ENCODE peak calls at places on chromosomes 4 and X, in ten cellular contexts. Q is fibroblast of lung, K is astrocyte, O is PC-3, G is A673, L is GM23248, A is PC-9, D is hepatocyte, M is H1, V is MM.1S. N is an unnamed sample.

GRCh38 chrX:23783569-23784486 is 855 bp downstream of the SAT1 start:
- DNase-seq in Q (peak), M (no peak), G (no peak), A (no peak), K (no peak), D (no peak), O (peak), L (peak), V (no peak), N (no peak)

GRCh38 chrX:38987135-38987780 is 186.0 kb downstream of the MID1IP1 start:
- DNase-seq in Q (peak), G (no peak), M (no peak), O (peak), L (no peak), K (peak), D (no peak), A (no peak), V (no peak), N (no peak)

GRCh38 chrX:122783918-122784317 is 400.2 kb upstream of the GRIA3 start:
- DNase-seq in L (no peak), M (no peak), A (no peak), O (no peak), Q (no peak), G (no peak), V (no peak), D (no peak), K (no peak), N (no peak)

GRCh38 chrX:27953161-27953560 is 28.1 kb downstream of the DCAF8L1 start:
- DNase-seq in L (no peak), D (no peak), A (no peak), G (no peak), K (no peak), Q (no peak), O (no peak), M (no peak), V (no peak), N (no peak)

GRCh38 chr4:151573945-151574344 is 165.0 kb downstream of the FHIP1A start:
- DNase-seq in L (peak), V (no peak), G (no peak), O (peak), K (no peak), M (no peak), D (peak), A (no peak), Q (no peak), N (no peak)

GRCh38 chrX:38336538-38337240 is 9.4 kb upstream of the RPGR start:
- DNase-seq in D (peak), V (no peak), K (no peak), Q (no peak), O (no peak), L (no peak), G (no peak), M (no peak), A (no peak), N (no peak)

GRCh38 chrX:115896362-115896761 is 274.2 kb upstream of the AGTR2 start:
- DNase-seq in G (no peak), L (no peak), O (no peak), K (no peak), V (no peak), Q (no peak), D (no peak), A (no peak), M (no peak), N (no peak)

GRCh38 chrX:3582421-3582820 is 131.0 kb downstream of the PRKX start:
- DNase-seq in A (no peak), M (no peak), D (no peak), V (no peak), Q (peak), K (peak), O (no peak), L (no peak), G (no peak), N (no peak)

GRCh38 chrX:40773809-40774208 is 38.5 kb upstream of the MED14 start:
- DNase-seq in L (peak), M (no peak), A (peak), V (no peak), D (no peak), G (peak), K (peak), O (peak), Q (peak), N (peak)

GRCh38 chr4:105808459-105809041 is 86.7 kb upstream of the NPNT start:
- DNase-seq in L (peak), K (peak), A (no peak), V (no peak), M (no peak), G (no peak), D (peak), Q (peak), O (no peak), N (peak)
- H3K27ac ChIP-seq in L (no peak), K (no peak), A (no peak), V (no peak), M (no peak), G (no peak), D (peak), Q (peak), O (no peak), N (no peak)

GRCh38 chr4:20252656-20253271 is 1.1 kb downstream of the SLIT2 start:
- DNase-seq in A (no peak), O (peak), K (peak), D (peak), M (peak), V (peak), Q (peak), G (peak), L (peak), N (no peak)
- TF ChIP-seq EZH2 in A (no peak), O (no peak), K (no peak), D (no peak), M (peak), V (no peak), Q (no peak), G (no peak), L (no peak), N (no peak)

DNA sequence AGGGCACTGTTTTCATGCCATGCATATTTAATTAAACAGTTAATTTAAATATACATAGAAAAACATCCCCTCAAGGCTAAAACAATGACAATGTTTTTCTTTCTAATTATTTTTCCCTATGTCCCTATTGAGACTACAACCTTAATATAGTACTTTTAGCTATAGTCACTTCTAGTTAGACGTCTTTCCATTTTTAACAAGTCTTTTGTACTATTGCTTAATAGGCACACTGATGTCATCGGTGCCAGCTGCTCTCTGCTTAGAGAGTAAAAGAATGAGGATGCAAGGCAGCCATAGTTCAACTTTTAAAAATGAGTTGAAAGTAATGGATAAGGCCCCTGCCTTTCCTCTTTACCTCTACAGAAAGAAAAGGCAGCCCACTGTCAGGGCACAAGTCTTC is 191.1 kb downstream of the KCTD8 start:
- DNase-seq in V (no peak), O (no peak), M (no peak), G (no peak), D (no peak), K (peak), L (no peak), A (no peak), Q (no peak), N (no peak)
- H3K27ac ChIP-seq in V (no peak), O (no peak), M (no peak), G (no peak), D (no peak), K (no peak), L (no peak), A (no peak), Q (no peak), N (no peak)

DNA sequence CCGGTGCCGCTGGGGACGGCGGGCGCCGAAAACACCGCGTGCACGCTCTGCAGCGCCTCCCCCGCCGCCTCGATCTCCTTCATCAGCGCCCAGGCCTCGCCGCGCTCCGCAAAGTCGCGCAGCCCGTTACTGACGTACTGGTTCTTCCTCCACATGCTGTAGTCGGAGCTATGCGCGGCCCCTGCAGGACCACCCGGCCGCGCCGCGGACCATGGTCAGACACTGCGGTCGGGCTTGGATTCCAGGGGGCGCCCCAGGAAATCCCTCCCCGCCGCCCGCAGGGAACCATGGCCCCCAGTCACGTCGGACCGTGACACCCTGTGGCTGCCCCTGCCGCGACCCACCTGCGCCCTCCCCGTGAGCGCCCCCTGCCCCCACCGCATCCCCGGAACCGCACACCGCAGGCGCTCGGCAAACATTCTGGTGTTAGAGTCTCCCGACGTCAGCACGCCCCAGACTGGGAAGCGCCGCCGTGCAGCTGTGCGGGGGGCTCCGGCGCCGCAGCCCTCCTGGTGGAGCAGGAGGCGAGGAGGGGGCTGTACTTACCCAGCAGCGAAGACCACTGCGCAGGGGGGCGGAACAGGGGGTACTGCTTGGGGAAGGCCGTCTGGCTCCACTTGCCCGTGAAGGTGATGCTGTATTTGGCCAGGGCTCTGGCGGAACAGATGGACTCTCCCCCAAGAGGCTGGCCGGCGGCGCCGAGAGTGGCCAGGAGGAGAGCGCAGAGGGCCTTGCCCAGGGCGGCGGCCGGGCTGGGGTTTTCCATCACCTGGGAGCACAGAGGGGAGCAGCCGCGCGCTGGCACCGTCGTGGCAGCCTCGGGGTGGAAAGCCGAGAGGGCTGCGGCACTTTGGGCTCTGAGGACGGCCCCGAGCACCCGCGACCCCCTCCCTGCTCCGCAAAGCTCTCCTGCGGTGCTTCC is 816 bp downstream of the SPON2 start:
- DNase-seq in Q (no peak), L (peak), K (no peak), O (no peak), M (peak), V (no peak), G (no peak), D (no peak), A (no peak), N (no peak)
- TF ChIP-seq EZH2 in Q (no peak), L (peak), K (peak), O (peak), M (peak), V (no peak), G (no peak), D (peak), A (no peak), N (no peak)

DNA sequence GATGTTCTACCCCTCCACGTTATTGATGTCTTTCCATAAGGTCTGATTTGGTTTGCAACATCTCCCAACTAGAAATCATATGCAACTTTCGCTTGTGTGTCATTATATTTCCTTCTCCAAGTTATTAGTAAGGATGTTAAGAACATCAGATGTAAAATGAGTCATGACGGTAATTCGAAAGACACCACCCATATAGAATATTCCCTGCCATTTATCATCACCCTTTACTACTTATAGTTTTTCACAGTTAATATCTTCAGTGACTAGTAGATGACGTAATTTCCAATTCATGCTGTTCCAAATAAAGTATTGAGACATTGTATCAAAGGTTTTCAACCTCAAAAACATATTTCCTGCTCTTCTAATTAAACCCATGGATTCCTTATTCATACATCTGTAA is 146.7 kb upstream of the MAP3K15 start:
- DNase-seq in L (peak), A (no peak), K (no peak), Q (peak), G (no peak), V (no peak), D (no peak), M (no peak), O (no peak), N (no peak)
- H3K27ac ChIP-seq in L (peak), A (no peak), K (no peak), Q (no peak), G (no peak), V (no peak), D (no peak), M (no peak), O (no peak), N (no peak)